ENCODE peak calls at places on chromosomes 16 and 17, in five cellular contexts. One of them, this sample, is unnamed. For H3K36me3, the result is how much of the 10 kb centered on the place peaks cover.

GRCh38 chr17:45841883-45842525 is 2.7 kb upstream of the SPPL2C start:
- DNase-seq in GM23248: no peak
- DNase-seq in endothelial cell of umbilical vein: no peak
- DNase-seq in IMR-90: no peak
- DNase-seq in neural progenitor cell: no peak
- DNase-seq in this sample: no peak

GRCh38 chr16:14309001-14309886 is 238.1 kb downstream of the MRTFB start:
- DNase-seq in IMR-90: peak
- DNase-seq in neural progenitor cell: peak
- DNase-seq in GM23248: peak
- DNase-seq in endothelial cell of umbilical vein: no peak
- DNase-seq in this sample: peak

GRCh38 chr17:4142107-4142900 is 526 bp downstream of the ZZEF1 start:
- DNase-seq in IMR-90: peak
- DNase-seq in GM23248: peak
- DNase-seq in neural progenitor cell: peak
- DNase-seq in endothelial cell of umbilical vein: peak
- DNase-seq in this sample: peak

GRCh38 chr17:17416007-17416399 is 60.8 kb upstream of the MED9 start:
- DNase-seq in GM23248: peak
- DNase-seq in IMR-90: peak
- DNase-seq in neural progenitor cell: peak
- DNase-seq in endothelial cell of umbilical vein: peak
- DNase-seq in this sample: peak

GRCh38 chr16:70553645-70554044 is 30.0 kb downstream of the SF3B3 start:
- DNase-seq in GM23248: peak
- DNase-seq in neural progenitor cell: no peak
- DNase-seq in IMR-90: peak
- DNase-seq in endothelial cell of umbilical vein: no peak
- DNase-seq in this sample: no peak

GRCh38 chr16:77273815-77274214 is 74.6 kb downstream of the SYCE1L start:
- DNase-seq in endothelial cell of umbilical vein: no peak
- DNase-seq in neural progenitor cell: no peak
- DNase-seq in IMR-90: no peak
- DNase-seq in GM23248: no peak
- DNase-seq in this sample: no peak

GRCh38 chr17:17151541-17151940 is 54.6 kb downstream of the PLD6 start:
- DNase-seq in neural progenitor cell: no peak
- DNase-seq in IMR-90: peak
- DNase-seq in GM23248: peak
- DNase-seq in endothelial cell of umbilical vein: peak
- DNase-seq in this sample: no peak

GRCh38 chr17:47797797-47798196 is 23.8 kb downstream of the OSBPL7 start:
- DNase-seq in neural progenitor cell: peak
- DNase-seq in IMR-90: no peak
- DNase-seq in GM23248: no peak
- DNase-seq in endothelial cell of umbilical vein: no peak
- DNase-seq in this sample: peak

GRCh38 chr17:49190932-49191331 is 19.4 kb downstream of the GNGT2 start:
- DNase-seq in neural progenitor cell: no peak
- DNase-seq in endothelial cell of umbilical vein: no peak
- DNase-seq in IMR-90: no peak
- DNase-seq in GM23248: no peak
- DNase-seq in this sample: peak

GRCh38 chr16:50802958-50803357 is 61.1 kb downstream of the CYLD start:
- DNase-seq in GM23248: no peak
- DNase-seq in neural progenitor cell: no peak
- DNase-seq in endothelial cell of umbilical vein: no peak
- DNase-seq in IMR-90: no peak
- DNase-seq in this sample: no peak

GRCh38 chr17:29196784-29197515 is 16.8 kb upstream of the MYO18A start:
- DNase-seq in GM23248: no peak
- DNase-seq in neural progenitor cell: no peak
- DNase-seq in IMR-90: no peak
- DNase-seq in endothelial cell of umbilical vein: no peak
- DNase-seq in this sample: no peak

GRCh38 chr16:192686-193085 is 12.4 kb downstream of the HBQ1 start:
- DNase-seq in IMR-90: no peak
- DNase-seq in GM23248: no peak
- DNase-seq in endothelial cell of umbilical vein: no peak
- DNase-seq in neural progenitor cell: no peak
- DNase-seq in this sample: no peak

GRCh38 chr17:78747479-78747878 is 34.6 kb downstream of the CYTH1 start:
- DNase-seq in IMR-90: peak
- DNase-seq in GM23248: peak
- DNase-seq in endothelial cell of umbilical vein: no peak
- DNase-seq in neural progenitor cell: no peak
- DNase-seq in this sample: no peak

GRCh38 chr17:78748730-78749317 is 33.2 kb downstream of the CYTH1 start:
- DNase-seq in GM23248: peak
- DNase-seq in neural progenitor cell: no peak
- DNase-seq in endothelial cell of umbilical vein: peak
- DNase-seq in IMR-90: peak
- DNase-seq in this sample: no peak

GRCh38 chr17:78753316-78754250 is 28.5 kb downstream of the CYTH1 start:
- DNase-seq in IMR-90: peak
- DNase-seq in GM23248: no peak
- DNase-seq in endothelial cell of umbilical vein: no peak
- DNase-seq in neural progenitor cell: no peak
- DNase-seq in this sample: no peak

GRCh38 chr17:78748048-78748729 is 33.9 kb downstream of the CYTH1 start:
- DNase-seq in neural progenitor cell: no peak
- DNase-seq in GM23248: peak
- DNase-seq in IMR-90: no peak
- DNase-seq in endothelial cell of umbilical vein: no peak
- DNase-seq in this sample: no peak

DNA sequence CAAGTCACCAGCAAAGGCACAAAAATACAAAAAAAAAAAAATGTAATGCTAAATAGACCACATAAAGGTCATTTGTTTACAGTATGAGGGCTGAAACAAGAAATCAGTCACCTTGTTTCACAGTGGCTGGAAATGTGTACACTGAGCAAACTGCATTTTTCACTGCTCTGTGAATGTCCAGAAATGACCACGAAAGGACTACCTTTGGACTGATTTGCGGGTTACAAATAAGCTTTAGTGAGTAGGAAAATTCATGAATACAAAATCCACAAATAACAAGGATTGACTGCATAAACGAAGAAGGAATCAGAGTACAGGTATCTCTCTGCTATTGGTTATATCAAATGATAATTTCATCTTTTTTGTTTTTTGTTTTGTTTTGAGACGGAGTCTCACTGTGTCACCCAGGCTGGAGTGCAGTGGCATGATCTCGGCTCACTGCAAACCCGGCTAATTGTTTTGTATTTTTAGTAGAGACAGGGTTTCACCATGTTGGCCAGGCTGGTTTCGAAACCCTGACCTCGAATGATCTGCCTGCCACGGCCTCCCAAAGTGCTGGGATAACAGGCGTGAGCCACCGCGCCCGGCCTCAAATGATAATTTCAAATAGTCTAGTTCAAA is 30.5 kb downstream of the CYTH1 start:
- DNase-seq in endothelial cell of umbilical vein: no peak
- DNase-seq in IMR-90: no peak
- DNase-seq in GM23248: no peak
- DNase-seq in neural progenitor cell: no peak
- DNase-seq in this sample: no peak
- H3K4me2 ChIP-seq in endothelial cell of umbilical vein: no peak
- H3K4me2 ChIP-seq in IMR-90: no peak
- H3K4me2 ChIP-seq in GM23248: no peak
- H3K4me2 ChIP-seq in neural progenitor cell: no peak
- H3K4me2 ChIP-seq in this sample: no peak

GRCh38 chr17:74180336-74180735 is 23.1 kb upstream of the RPL38 start:
- DNase-seq in endothelial cell of umbilical vein: no peak
- DNase-seq in IMR-90: no peak
- DNase-seq in GM23248: no peak
- DNase-seq in neural progenitor cell: peak
- DNase-seq in this sample: no peak

GRCh38 chr17:74179576-74179975 is 23.9 kb upstream of the RPL38 start:
- DNase-seq in GM23248: no peak
- DNase-seq in neural progenitor cell: no peak
- DNase-seq in IMR-90: no peak
- DNase-seq in endothelial cell of umbilical vein: no peak
- DNase-seq in this sample: no peak

GRCh38 chr17:74183411-74183810 is 20.1 kb upstream of the RPL38 start:
- DNase-seq in endothelial cell of umbilical vein: no peak
- DNase-seq in neural progenitor cell: no peak
- DNase-seq in IMR-90: no peak
- DNase-seq in GM23248: no peak
- DNase-seq in this sample: no peak

GRCh38 chr17:74181341-74181740 is 22.1 kb upstream of the RPL38 start:
- DNase-seq in IMR-90: no peak
- DNase-seq in GM23248: no peak
- DNase-seq in neural progenitor cell: no peak
- DNase-seq in endothelial cell of umbilical vein: no peak
- DNase-seq in this sample: no peak

DNA sequence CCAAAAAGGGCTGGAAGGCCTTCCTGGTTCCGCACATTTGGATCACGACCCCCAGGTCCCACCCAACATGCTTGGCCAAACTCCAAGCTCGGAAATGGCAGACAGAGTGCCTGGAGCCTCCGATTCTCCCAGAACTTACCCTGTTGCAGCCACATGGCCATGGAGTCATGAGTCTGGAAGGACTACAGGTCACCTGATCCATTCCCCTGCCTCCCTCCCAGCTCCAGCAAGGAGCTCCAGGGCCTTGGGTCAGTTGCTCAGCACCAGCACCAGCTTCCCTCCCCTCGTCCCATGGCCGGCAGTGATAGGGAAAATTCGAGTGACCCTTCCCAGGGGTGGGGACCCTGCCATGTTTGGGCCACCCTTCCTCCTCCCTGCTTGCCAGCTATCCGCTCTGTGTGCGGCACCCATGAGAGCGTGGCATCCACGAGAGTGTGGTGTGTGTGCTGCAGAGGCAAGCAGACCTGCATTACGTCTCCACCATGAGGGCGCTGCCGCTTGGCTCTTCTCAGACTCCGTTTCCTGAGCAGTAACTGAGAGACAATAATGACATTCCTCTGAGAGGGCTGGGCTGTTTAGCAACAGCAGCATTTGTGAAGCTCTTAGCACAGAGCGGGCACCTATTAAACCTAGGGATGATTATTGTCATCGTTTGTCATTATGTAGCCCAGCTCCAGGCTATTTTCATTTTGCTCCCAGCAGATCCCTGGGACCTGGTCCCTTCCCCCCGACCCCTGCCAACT is 21.3 kb upstream of the RPL38 start:
- DNase-seq in neural progenitor cell: no peak
- DNase-seq in IMR-90: no peak
- DNase-seq in GM23248: no peak
- DNase-seq in endothelial cell of umbilical vein: no peak
- DNase-seq in this sample: no peak
- H3K36me3 ChIP-seq in neural progenitor cell: under half
- H3K36me3 ChIP-seq in IMR-90: under half
- H3K36me3 ChIP-seq in GM23248: under half
- H3K36me3 ChIP-seq in endothelial cell of umbilical vein: under half
- H3K36me3 ChIP-seq in this sample: under half

DNA sequence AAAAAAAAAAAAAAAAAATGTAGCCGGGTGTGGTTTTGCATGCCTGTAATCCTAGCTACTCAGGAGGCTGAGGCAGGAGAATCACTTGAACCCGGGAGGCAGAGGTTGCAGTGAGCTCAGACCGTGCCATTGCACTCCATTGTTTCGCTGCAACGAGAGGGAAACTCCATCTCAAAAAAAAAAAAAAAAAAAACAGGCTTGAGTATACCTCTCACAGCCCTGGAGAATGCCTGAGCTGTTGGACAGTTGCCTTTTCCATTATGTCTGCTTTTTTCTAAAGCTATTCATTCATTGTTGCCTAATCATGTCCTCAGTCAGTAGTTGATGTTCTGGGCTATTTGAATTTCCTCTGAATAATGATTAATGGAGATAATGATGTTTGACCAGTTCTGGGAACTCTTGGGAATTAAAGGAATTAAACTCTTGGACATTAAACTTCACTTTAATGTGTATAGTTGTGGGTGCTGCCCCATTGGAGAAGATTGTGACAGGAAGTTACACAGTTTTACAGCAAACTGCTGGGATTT is 11.8 kb downstream of the HMOX2 start:
- DNase-seq in GM23248: peak
- DNase-seq in neural progenitor cell: no peak
- DNase-seq in IMR-90: peak
- DNase-seq in endothelial cell of umbilical vein: peak
- DNase-seq in this sample: no peak
- H2AFZ ChIP-seq in GM23248: no peak
- H2AFZ ChIP-seq in neural progenitor cell: no peak
- H2AFZ ChIP-seq in IMR-90: no peak
- H2AFZ ChIP-seq in endothelial cell of umbilical vein: no peak
- H2AFZ ChIP-seq in this sample: no peak

GRCh38 chr17:61364463-61364846 is 35.2 kb upstream of the TBX2 start:
- DNase-seq in endothelial cell of umbilical vein: no peak
- DNase-seq in IMR-90: no peak
- DNase-seq in GM23248: no peak
- DNase-seq in neural progenitor cell: no peak
- DNase-seq in this sample: no peak

GRCh38 chr17:61363601-61364462 is 35.8 kb upstream of the TBX2 start:
- DNase-seq in IMR-90: no peak
- DNase-seq in neural progenitor cell: no peak
- DNase-seq in GM23248: no peak
- DNase-seq in endothelial cell of umbilical vein: no peak
- DNase-seq in this sample: no peak

GRCh38 chr17:61368049-61368831 is 31.4 kb upstream of the TBX2 start:
- DNase-seq in IMR-90: no peak
- DNase-seq in neural progenitor cell: no peak
- DNase-seq in endothelial cell of umbilical vein: no peak
- DNase-seq in GM23248: no peak
- DNase-seq in this sample: no peak

GRCh38 chr17:61366715-61367413 is 32.8 kb upstream of the TBX2 start:
- DNase-seq in IMR-90: no peak
- DNase-seq in neural progenitor cell: no peak
- DNase-seq in endothelial cell of umbilical vein: no peak
- DNase-seq in GM23248: no peak
- DNase-seq in this sample: no peak

GRCh38 chr17:61366076-61366714 is 33.4 kb upstream of the TBX2 start:
- DNase-seq in GM23248: peak
- DNase-seq in endothelial cell of umbilical vein: no peak
- DNase-seq in IMR-90: no peak
- DNase-seq in neural progenitor cell: no peak
- DNase-seq in this sample: no peak
- H3K4me2 ChIP-seq in GM23248: no peak
- H3K4me2 ChIP-seq in endothelial cell of umbilical vein: no peak
- H3K4me2 ChIP-seq in IMR-90: no peak
- H3K4me2 ChIP-seq in neural progenitor cell: no peak
- H3K4me2 ChIP-seq in this sample: no peak

This sample was measured in Karpas-422.